ENCODE peak calls at places on chromosomes 13 and 19, in seven cellular contexts. D, L, O, J, U, T and S are unnamed samples.
A peak's percentile ranks its signal among the peaks of the same experiment; 100 is the strongest.

GRCh38 chr19:16527971-16528521 is 14.2 kb downstream of the CHERP start:
- DNase-seq in D (no peak), L (no peak), O (peak; percentile 32), J (no peak), U (no peak), T (no peak), S (no peak)

GRCh38 chr13:95660981-95661581 is 15.9 kb upstream of the DNAJC3 start:
- DNase-seq in D (no peak), L (no peak), O (peak; percentile 75), J (no peak), U (no peak), T (no peak), S (no peak)

GRCh38 chr13:76822691-76823267 is 63.4 kb downstream of the KCTD12 start:
- DNase-seq in D (no peak), L (no peak), O (peak; percentile 77), J (peak; percentile 40), U (no peak), T (no peak), S (no peak)

GRCh38 chr19:23956051-23956450 is 41.4 kb downstream of the ZNF726 start:
- DNase-seq in D (no peak), L (no peak), O (no peak), J (no peak), U (no peak), T (no peak), S (no peak)

GRCh38 chr19:7545295-7545694 is 9.8 kb downstream of the PNPLA6 start:
- DNase-seq in D (peak; percentile 29), L (no peak), O (no peak), J (no peak), U (no peak), T (no peak), S (no peak)

GRCh38 chr19:371501-372160 is 27.0 kb upstream of the MIER2 start:
- DNase-seq in D (no peak), L (no peak), O (peak; percentile 14), J (no peak), U (no peak), T (no peak), S (no peak)

GRCh38 chr13:44451651-44452050 is 78.0 kb downstream of the SERP2 start:
- DNase-seq in D (no peak), L (no peak), O (no peak), J (no peak), U (no peak), T (no peak), S (no peak)

GRCh38 chr19:17871878-17872250 is at the start of gene SLC5A5:
- DNase-seq in D (no peak), L (no peak), O (no peak), J (no peak), U (no peak), T (no peak), S (no peak)

GRCh38 chr19:14554382-14554812 is 17.5 kb downstream of the NDUFB7 start:
- DNase-seq in D (no peak), L (peak; percentile 22), O (no peak), J (peak; percentile 58), U (no peak), T (no peak), S (peak; percentile 89)

GRCh38 chr13:102724923-102725322 is 30.1 kb upstream of the METTL21C start:
- DNase-seq in D (no peak), L (peak; percentile 5), O (peak; percentile 69), J (no peak), U (no peak), T (no peak), S (peak; percentile 28)

GRCh38 chr13:49681837-49682236 is 9.4 kb downstream of the EBPL start:
- DNase-seq in D (no peak), L (no peak), O (no peak), J (no peak), U (no peak), T (no peak), S (no peak)

GRCh38 chr13:71979616-71980015 is 112.6 kb upstream of the DACH1 start:
- DNase-seq in D (no peak), L (no peak), O (no peak), J (no peak), U (no peak), T (no peak), S (no peak)

GRCh38 chr13:20258208-20258962 is 26.3 kb upstream of the GJB6 start:
- DNase-seq in D (no peak), L (no peak), O (no peak), J (no peak), U (no peak), T (no peak), S (no peak)